ENCODE peak calls at places on chromosomes 16 and 17, in four cellular contexts. One of them, this sample, is unnamed.

GRCh38 chr17:83076930-83077329 is 2.5 kb upstream of the METRNL start:
- DNase-seq in AG09309: no peak
- DNase-seq in pancreas: peak; percentile 40
- DNase-seq in heart right ventricle: no peak
- DNase-seq in this sample: no peak

GRCh38 chr17:40646791-40647548 is 648 bp downstream of the SMARCE1 start:
- DNase-seq in AG09309: peak; percentile 1
- DNase-seq in pancreas: no peak
- DNase-seq in heart right ventricle: no peak
- DNase-seq in this sample: no peak

GRCh38 chr16:67645397-67646121 is 615 bp downstream of the CARMIL2 start:
- DNase-seq in AG09309: no peak
- DNase-seq in pancreas: no peak
- DNase-seq in heart right ventricle: no peak
- DNase-seq in this sample: no peak

GRCh38 chr16:57186630-57187507 is 740 bp downstream of the RSPRY1 start:
- DNase-seq in AG09309: no peak
- DNase-seq in pancreas: peak; percentile 37
- DNase-seq in heart right ventricle: no peak
- DNase-seq in this sample: peak; percentile 29

GRCh38 chr16:4372578-4373355 is 1.1 kb downstream of the VASN start:
- DNase-seq in AG09309: no peak
- DNase-seq in pancreas: peak; percentile 60
- DNase-seq in heart right ventricle: peak; percentile 47
- DNase-seq in this sample: no peak

GRCh38 chr16:68960910-68961309 is 117.6 kb downstream of the TANGO6 start:
- DNase-seq in AG09309: no peak
- DNase-seq in pancreas: no peak
- DNase-seq in heart right ventricle: no peak
- DNase-seq in this sample: no peak

GRCh38 chr17:79325707-79326106 is 251.1 kb downstream of the ENGASE start:
- DNase-seq in AG09309: no peak
- DNase-seq in pancreas: no peak
- DNase-seq in heart right ventricle: no peak
- DNase-seq in this sample: no peak

GRCh38 chr16:88432753-88433152 is 20.3 kb upstream of the ZFPM1 start:
- DNase-seq in AG09309: no peak
- DNase-seq in pancreas: no peak
- DNase-seq in heart right ventricle: no peak
- DNase-seq in this sample: no peak

GRCh38 chr16:46743232-46743719 is 4.9 kb downstream of the MYLK3 start:
- DNase-seq in AG09309: no peak
- DNase-seq in pancreas: no peak
- DNase-seq in heart right ventricle: peak; percentile 47
- DNase-seq in this sample: peak; percentile 15

GRCh38 chr16:58012481-58012880 is 11.3 kb downstream of the USB1 start:
- DNase-seq in AG09309: no peak
- DNase-seq in pancreas: no peak
- DNase-seq in heart right ventricle: no peak
- DNase-seq in this sample: no peak

GRCh38 chr17:71168083-71168741 is 952.6 kb upstream of the SOX9 start:
- DNase-seq in AG09309: no peak
- DNase-seq in pancreas: peak; percentile 23
- DNase-seq in heart right ventricle: no peak
- DNase-seq in this sample: no peak

GRCh38 chr17:76544123-76544915 is 4.5 kb downstream of the PRCD start:
- DNase-seq in AG09309: no peak
- DNase-seq in pancreas: no peak
- DNase-seq in heart right ventricle: peak; percentile 78
- DNase-seq in this sample: no peak

GRCh38 chr17:42979511-42980273 is at the start of gene PTGES3L:
- DNase-seq in AG09309: no peak
- DNase-seq in pancreas: peak; percentile 38
- DNase-seq in heart right ventricle: peak; percentile 51
- DNase-seq in this sample: peak; percentile 48

GRCh38 chr16:65489531-65490023 is 367.7 kb upstream of the CDH11 start:
- DNase-seq in AG09309: no peak
- DNase-seq in pancreas: no peak
- DNase-seq in heart right ventricle: no peak
- DNase-seq in this sample: peak; percentile 5

GRCh38 chr17:15213381-15214087 is 51.6 kb downstream of the PMP22 start:
- DNase-seq in AG09309: peak; percentile 13
- DNase-seq in pancreas: no peak
- DNase-seq in heart right ventricle: no peak
- DNase-seq in this sample: peak; percentile 4

GRCh38 chr17:64147110-64148016 is 17.4 kb upstream of the ERN1 start:
- DNase-seq in AG09309: no peak
- DNase-seq in pancreas: no peak
- DNase-seq in heart right ventricle: no peak
- DNase-seq in this sample: peak; percentile 6

GRCh38 chr16:22141746-22142145 is 20.6 kb upstream of the SDR42E2 start:
- DNase-seq in AG09309: no peak
- DNase-seq in pancreas: no peak
- DNase-seq in heart right ventricle: no peak
- DNase-seq in this sample: no peak

GRCh38 chr17:19645608-19646250 is 2.8 kb upstream of the ALDH3A2 start:
- DNase-seq in AG09309: no peak
- DNase-seq in pancreas: no peak
- DNase-seq in heart right ventricle: peak; percentile 20
- DNase-seq in this sample: no peak

GRCh38 chr17:81181811-81182185 is 15.8 kb upstream of the AATK start:
- DNase-seq in AG09309: no peak
- DNase-seq in pancreas: no peak
- DNase-seq in heart right ventricle: no peak
- DNase-seq in this sample: no peak

GRCh38 chr17:28646039-28646754 is 1.2 kb upstream of the BLTP2 start:
- DNase-seq in AG09309: no peak
- DNase-seq in pancreas: peak; percentile 37
- DNase-seq in heart right ventricle: no peak
- DNase-seq in this sample: no peak

GRCh38 chr17:21039839-21040575 is 2.8 kb downstream of the USP22 start:
- DNase-seq in AG09309: no peak
- DNase-seq in pancreas: no peak
- DNase-seq in heart right ventricle: no peak
- DNase-seq in this sample: peak; percentile 46

GRCh38 chr17:78257810-78258322 is 26.4 kb downstream of the TMEM235 start:
- DNase-seq in AG09309: no peak
- DNase-seq in pancreas: no peak
- DNase-seq in heart right ventricle: no peak
- DNase-seq in this sample: peak; percentile 22

GRCh38 chr16:52434224-52434623 is 112.7 kb downstream of the TOX3 start:
- DNase-seq in AG09309: no peak
- DNase-seq in pancreas: no peak
- DNase-seq in heart right ventricle: no peak
- DNase-seq in this sample: no peak

GRCh38 chr16:85709766-85710423 is 21.1 kb upstream of the GINS2 start:
- DNase-seq in AG09309: no peak
- DNase-seq in pancreas: no peak
- DNase-seq in heart right ventricle: no peak
- DNase-seq in this sample: no peak

GRCh38 chr16:11639925-11640899 is 28.0 kb upstream of the SNN start:
- DNase-seq in AG09309: peak; percentile 97
- DNase-seq in pancreas: peak; percentile 86
- DNase-seq in heart right ventricle: peak; percentile 79
- DNase-seq in this sample: peak; percentile 91

GRCh38 chr17:78925234-78925633 is at the start of gene TIMP2:
- DNase-seq in AG09309: peak; percentile 49
- DNase-seq in pancreas: peak; percentile 86
- DNase-seq in heart right ventricle: peak; percentile 92
- DNase-seq in this sample: peak; percentile 83

GRCh38 chr16:57889960-57890751 is 80.8 kb downstream of the CNGB1 start:
- DNase-seq in AG09309: peak; percentile 29
- DNase-seq in pancreas: no peak
- DNase-seq in heart right ventricle: no peak
- DNase-seq in this sample: no peak

GRCh38 chr17:67198131-67198530 is 46.9 kb downstream of the HELZ start:
- DNase-seq in AG09309: no peak
- DNase-seq in pancreas: no peak
- DNase-seq in heart right ventricle: no peak
- DNase-seq in this sample: no peak

GRCh38 chr17:69874220-69874670 is 200.8 kb upstream of the KCNJ16 start:
- DNase-seq in AG09309: peak; percentile 86
- DNase-seq in pancreas: no peak
- DNase-seq in heart right ventricle: no peak
- DNase-seq in this sample: peak; percentile 77

GRCh38 chr16:69141014-69141413 is 8.6 kb downstream of the UTP4 start:
- DNase-seq in AG09309: no peak
- DNase-seq in pancreas: no peak
- DNase-seq in heart right ventricle: no peak
- DNase-seq in this sample: no peak

GRCh38 chr17:15171433-15172047 is 93.6 kb downstream of the PMP22 start:
- DNase-seq in AG09309: peak; percentile 53
- DNase-seq in pancreas: peak; percentile 71
- DNase-seq in heart right ventricle: peak; percentile 64
- DNase-seq in this sample: peak; percentile 80

GRCh38 chr16:8869212-8869987 is 594 bp upstream of the CARHSP1 start:
- DNase-seq in AG09309: no peak
- DNase-seq in pancreas: no peak
- DNase-seq in heart right ventricle: no peak
- DNase-seq in this sample: no peak

GRCh38 chr16:4390266-4391260 is 18.9 kb downstream of the VASN start:
- DNase-seq in AG09309: no peak
- DNase-seq in pancreas: no peak
- DNase-seq in heart right ventricle: no peak
- DNase-seq in this sample: no peak

GRCh38 chr16:72012607-72013006 is 4.1 kb downstream of the DHODH start:
- DNase-seq in AG09309: no peak
- DNase-seq in pancreas: no peak
- DNase-seq in heart right ventricle: no peak
- DNase-seq in this sample: no peak

GRCh38 chr16:51152691-51153261 is 1.7 kb upstream of the SALL1 start:
- DNase-seq in AG09309: no peak
- DNase-seq in pancreas: no peak
- DNase-seq in heart right ventricle: no peak
- DNase-seq in this sample: peak; percentile 70
- H3K4me3 ChIP-seq in AG09309: peak overlapping the region; percentile 92
- H3K4me3 ChIP-seq in pancreas: no peak overlapping the region
- H3K4me3 ChIP-seq in heart right ventricle: peak overlapping the region; percentile 63
- H3K4me3 ChIP-seq in this sample: peak overlapping the region; percentile 82

DNA sequence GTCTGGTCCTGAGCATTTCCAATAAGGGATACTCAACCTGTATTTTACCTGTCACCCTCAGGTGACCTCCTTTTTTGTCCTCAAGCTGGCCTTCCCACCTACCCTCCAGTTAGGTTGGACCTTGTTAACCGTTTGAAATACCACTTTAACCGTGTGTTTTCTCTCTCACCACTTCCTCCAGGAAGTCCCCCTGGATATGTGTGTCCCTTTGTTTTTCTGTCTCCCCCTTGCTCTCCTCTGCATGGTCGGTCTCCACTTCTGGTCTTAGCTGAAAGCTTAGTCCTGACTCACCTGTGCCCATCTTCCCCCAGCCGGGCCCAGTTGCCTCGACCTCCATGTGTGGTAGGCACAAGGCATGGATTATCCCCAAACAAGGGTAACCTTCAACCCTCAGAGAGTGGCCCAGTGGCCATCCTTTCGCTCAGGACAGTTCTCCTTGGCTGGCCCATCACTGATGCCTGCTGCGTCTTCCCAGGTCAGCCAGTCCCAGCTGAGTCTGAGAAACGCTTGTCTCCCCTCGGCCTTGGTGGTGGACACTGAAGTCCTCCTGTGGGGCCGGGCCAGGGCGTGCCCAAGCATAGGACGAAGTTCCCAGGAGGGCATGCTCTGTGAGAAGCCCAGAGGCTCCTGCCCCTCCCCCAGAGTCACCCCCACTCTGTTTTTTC is 20.0 kb downstream of the LASP1 start:
- DNase-seq in AG09309: no peak
- DNase-seq in pancreas: no peak
- DNase-seq in heart right ventricle: no peak
- DNase-seq in this sample: no peak
- H3K4me3 ChIP-seq in AG09309: no peak overlapping the region
- H3K4me3 ChIP-seq in pancreas: no peak overlapping the region
- H3K4me3 ChIP-seq in heart right ventricle: no peak overlapping the region
- H3K4me3 ChIP-seq in this sample: no peak overlapping the region

GRCh38 chr16:70685061-70685937 is 554 bp downstream of the MTSS2 start:
- DNase-seq in AG09309: no peak
- DNase-seq in pancreas: peak; percentile 37
- DNase-seq in heart right ventricle: peak; percentile 46
- DNase-seq in this sample: no peak
- H3K4me3 ChIP-seq in AG09309: peak overlapping the region; percentile 85
- H3K4me3 ChIP-seq in pancreas: peak overlapping the region; percentile 52
- H3K4me3 ChIP-seq in heart right ventricle: peak overlapping the region; percentile 83
- H3K4me3 ChIP-seq in this sample: peak overlapping the region; percentile 79

DNA sequence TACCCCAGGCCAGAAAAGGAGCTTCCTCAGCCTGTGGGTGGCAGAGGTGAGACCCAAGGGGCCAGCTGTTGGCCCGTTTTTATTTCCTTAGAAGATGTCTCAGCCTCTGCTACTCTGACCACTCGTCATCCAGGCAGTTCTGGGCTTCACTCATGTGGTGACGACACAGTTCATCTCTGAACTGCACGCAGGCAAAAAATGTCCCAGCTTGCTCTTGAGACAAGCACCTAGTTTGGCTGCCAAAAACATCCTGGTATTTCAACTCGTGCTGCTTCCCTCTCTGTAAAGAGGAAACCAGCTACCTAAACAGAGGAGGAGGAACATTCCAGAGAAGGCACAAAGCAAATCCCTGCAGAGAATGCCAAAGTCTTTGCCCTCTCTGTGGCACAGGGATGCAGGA is 125.7 kb downstream of the XYLT1 start:
- DNase-seq in AG09309: no peak
- DNase-seq in pancreas: no peak
- DNase-seq in heart right ventricle: no peak
- DNase-seq in this sample: no peak
- H3K4me3 ChIP-seq in AG09309: no peak overlapping the region
- H3K4me3 ChIP-seq in pancreas: no peak overlapping the region
- H3K4me3 ChIP-seq in heart right ventricle: no peak overlapping the region
- H3K4me3 ChIP-seq in this sample: no peak overlapping the region

GRCh38 chr17:16484445-16485169 is 7.4 kb downstream of the LRRC75A start:
- DNase-seq in AG09309: no peak
- DNase-seq in pancreas: no peak
- DNase-seq in heart right ventricle: no peak
- DNase-seq in this sample: no peak
- H3K4me3 ChIP-seq in AG09309: no peak overlapping the region
- H3K4me3 ChIP-seq in pancreas: no peak overlapping the region
- H3K4me3 ChIP-seq in heart right ventricle: no peak overlapping the region
- H3K4me3 ChIP-seq in this sample: no peak overlapping the region

This sample was measured in astrocyte of the spinal cord.